ENCODE peak calls at places on chromosome 2, in five cellular contexts. H is HCT116, B is lower lobe of right lung, Q is endodermal cell, J is neuronal stem cell. A is an unnamed sample. For H3K9me3, the result is how much of the 10 kb centered on the place peaks cover.

GRCh38 chr2:30964334-30964733 is 157.1 kb upstream of the CAPN13 start:
- DNase-seq in H (no peak), B (no peak), Q (no peak), J (no peak), A (no peak)

GRCh38 chr2:224284134-224284946 is 117.6 kb downstream of the FAM124B start:
- DNase-seq in H (peak), B (no peak), Q (peak), J (peak), A (no peak)

GRCh38 chr2:47274054-47274779 is 119.1 kb upstream of the STPG4 start:
- DNase-seq in H (no peak), B (no peak), Q (no peak), J (no peak), A (no peak)

GRCh38 chr2:126239560-126239959 is 416.4 kb upstream of the GYPC start:
- DNase-seq in H (no peak), B (no peak), Q (no peak), J (no peak), A (no peak)

GRCh38 chr2:132690664-132691303 is 20.8 kb upstream of the LYPD1 start:
- DNase-seq in H (no peak), B (no peak), Q (no peak), J (no peak), A (no peak)

GRCh38 chr2:124985210-124985760 is 960.2 kb downstream of the CNTNAP5 start:
- DNase-seq in H (no peak), B (no peak), Q (no peak), J (no peak), A (no peak)

GRCh38 chr2:98390571-98391476 is 44.6 kb downstream of the CNGA3 start:
- DNase-seq in H (no peak), B (no peak), Q (peak), J (no peak), A (no peak)

GRCh38 chr2:217688494-217688893 is 314.3 kb downstream of the TNS1 start:
- DNase-seq in H (no peak), B (no peak), Q (peak), J (no peak), A (no peak)

GRCh38 chr2:140863713-140864112 is 1267.1 kb downstream of the LRP1B start:
- DNase-seq in H (peak), B (no peak), Q (no peak), J (peak), A (no peak)

GRCh38 chr2:19059076-19059475 is 299.3 kb downstream of the OSR1 start:
- DNase-seq in H (no peak), B (no peak), Q (peak), J (no peak), A (no peak)

GRCh38 chr2:235679471-235679870 is 185.6 kb downstream of the AGAP1 start:
- DNase-seq in H (no peak), B (no peak), Q (no peak), J (no peak), A (no peak)

GRCh38 chr2:162914161-162914560 is 75.6 kb upstream of the KCNH7 start:
- DNase-seq in H (no peak), B (no peak), Q (no peak), J (no peak), A (no peak)

GRCh38 chr2:212005077-212005671 is 533.4 kb downstream of the ERBB4 start:
- DNase-seq in H (peak), B (peak), Q (peak), J (peak), A (no peak)

GRCh38 chr2:142781146-142781545 is 96.3 kb upstream of the KYNU start:
- DNase-seq in H (no peak), B (no peak), Q (no peak), J (no peak), A (no peak)

GRCh38 chr2:51120754-51121280 is 88.9 kb upstream of the NRXN1 start:
- DNase-seq in H (no peak), B (no peak), Q (no peak), J (no peak), A (no peak)

DNA sequence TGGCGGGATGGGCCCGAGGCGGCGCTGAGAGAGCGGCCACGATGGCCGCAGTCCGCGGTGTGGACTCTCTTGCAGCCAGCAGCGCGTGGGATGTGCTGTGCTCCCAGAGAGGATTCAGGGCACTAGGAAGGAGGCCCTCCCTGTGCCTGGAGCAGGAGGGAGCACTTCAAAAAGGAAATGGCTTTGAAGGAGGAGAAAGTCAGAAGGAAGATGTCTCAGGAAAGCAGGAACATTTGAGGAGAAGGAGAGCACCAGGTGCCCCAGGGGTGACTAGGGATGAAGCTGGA is 4.1 kb downstream of the LOXL3 start:
- DNase-seq in H (no peak), B (no peak), Q (no peak), J (no peak), A (no peak)
- H3K4me3 ChIP-seq in H (peak), B (peak), Q (peak), J (no peak), A (peak)

GRCh38 chr2:67579791-67580190 is 182.7 kb downstream of the ETAA1 start:
- DNase-seq in H (no peak), B (no peak), Q (no peak), J (no peak), A (no peak)

GRCh38 chr2:67579207-67579606 is 182.1 kb downstream of the ETAA1 start:
- DNase-seq in H (no peak), B (no peak), Q (no peak), J (no peak), A (no peak)

GRCh38 chr2:67581751-67582150 is 184.6 kb downstream of the ETAA1 start:
- DNase-seq in H (no peak), B (no peak), Q (peak), J (no peak), A (no peak)

GRCh38 chr2:67585400-67585799 is 188.3 kb downstream of the ETAA1 start:
- DNase-seq in H (no peak), B (no peak), Q (no peak), J (no peak), A (no peak)

DNA sequence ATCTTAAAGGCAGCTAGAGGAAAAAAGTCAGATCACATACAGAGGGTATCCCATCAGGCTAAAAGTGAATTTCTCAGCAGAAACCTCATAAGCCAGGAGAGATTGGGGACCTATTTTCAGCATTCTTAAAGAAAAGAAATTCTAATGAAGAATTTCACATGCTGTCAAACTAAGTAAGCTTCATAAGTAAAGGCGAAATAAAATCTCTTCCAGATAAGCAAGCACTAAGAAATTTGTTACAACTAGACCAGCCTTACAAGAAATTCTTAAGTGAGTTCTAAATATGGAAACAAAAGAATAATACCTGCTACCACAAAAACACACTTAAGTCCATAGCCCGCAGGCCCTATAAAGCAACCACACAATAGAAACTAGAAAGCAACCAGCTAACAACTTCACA is 186.1 kb downstream of the ETAA1 start:
- DNase-seq in H (no peak), B (no peak), Q (no peak), J (no peak), A (no peak)
- H3K9me3 ChIP-seq in H (under half), B (under half), Q (half or more), J (under half), A (under half)

GRCh38 chr2:196113061-196113974 is 44.7 kb upstream of the DNAH7 start:
- DNase-seq in H (no peak), B (no peak), Q (peak), J (peak), A (no peak)
- H3K4me3 ChIP-seq in H (no peak), B (no peak), Q (no peak), J (no peak), A (no peak)

DNA sequence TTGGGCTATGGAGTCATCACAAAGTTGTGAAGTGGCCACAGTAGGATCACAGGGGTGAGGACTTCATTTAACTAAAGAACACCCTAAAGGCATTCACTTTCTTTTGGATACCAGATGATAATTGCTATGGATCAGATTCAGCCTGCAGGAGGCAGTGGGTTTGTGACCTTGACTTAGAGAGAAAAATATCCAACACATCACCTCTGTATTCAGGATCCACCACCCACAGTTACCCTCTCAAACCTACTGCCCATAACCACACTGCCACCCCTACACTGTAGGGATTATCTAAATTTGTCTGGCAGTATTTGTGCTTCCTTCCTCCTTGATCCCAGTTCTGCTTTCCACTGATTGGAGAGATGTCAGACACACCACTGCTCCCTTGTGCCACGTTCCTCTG is 269.4 kb downstream of the MYCN start:
- DNase-seq in H (no peak), B (no peak), Q (no peak), J (no peak), A (no peak)
- H3K9me3 ChIP-seq in H (under half), B (under half), Q (under half), J (under half), A (under half)